ENCODE peak calls at places on chromosomes 4 and X, in seven cellular contexts. W, B, Y, V, O, S and E are unnamed samples.

GRCh38 chr4:40349561-40350198 is 14.5 kb downstream of the CHRNA9 start:
- DNase-seq in Y (no peak), B (no peak), V (no peak), W (peak; percentile 29), O (peak; percentile 42), S (peak; percentile 48), E (no peak)

GRCh38 chr4:81164623-81165416 is 50.2 kb downstream of the PRKG2 start:
- DNase-seq in S (peak; percentile 47), O (peak; percentile 3), Y (no peak), B (peak; percentile 63), W (peak; percentile 88), V (no peak), E (no peak)

GRCh38 chrX:153876112-153876491 is 9.9 kb downstream of the L1CAM start:
- DNase-seq in W (no peak), V (no peak), Y (no peak), B (no peak), O (no peak), S (no peak), E (no peak)

GRCh38 chr4:87975466-87975865 is at the start of gene SPP1:
- DNase-seq in S (peak; percentile 56), B (no peak), V (peak; percentile 58), Y (no peak), W (peak; percentile 55), O (no peak), E (no peak)

GRCh38 chr4:5101571-5101970 is 50.3 kb downstream of the STK32B start:
- DNase-seq in B (no peak), Y (no peak), S (no peak), V (no peak), W (peak; percentile 78), O (no peak), E (no peak)

GRCh38 chrX:148633509-148633908 is 133.1 kb downstream of the AFF2 start:
- DNase-seq in V (no peak), Y (no peak), B (no peak), W (no peak), O (no peak), S (no peak), E (no peak)

GRCh38 chr4:185134176-185134869 is 8.7 kb upstream of the SLC25A4 start:
- DNase-seq in S (peak; percentile 69), Y (peak; percentile 43), O (peak; percentile 38), W (peak; percentile 43), V (peak; percentile 36), B (peak; percentile 80), E (no peak)

GRCh38 chrX:76109654-76110053 is 63.2 kb upstream of the PBDC1 start:
- DNase-seq in S (peak; percentile 0), Y (no peak), W (no peak), V (no peak), O (no peak), B (no peak), E (no peak)

GRCh38 chrX:4249401-4249800 is 536.0 kb upstream of the PRKX start:
- DNase-seq in W (no peak), B (no peak), S (no peak), V (no peak), O (no peak), Y (no peak), E (no peak)

GRCh38 chr4:4542824-4543485 is 1.1 kb upstream of the STX18 start:
- DNase-seq in Y (no peak), V (no peak), B (no peak), S (no peak), W (no peak), O (no peak), E (no peak)

GRCh38 chr4:108544504-108544903 is 75.9 kb upstream of the RPL34 start:
- DNase-seq in W (peak; percentile 2), B (no peak), V (no peak), O (peak; percentile 65), S (peak; percentile 73), Y (no peak), E (no peak)

GRCh38 chr4:89468632-89469031 is 161.0 kb upstream of the GPRIN3 start:
- DNase-seq in V (no peak), S (no peak), O (no peak), W (peak; percentile 1), B (no peak), Y (no peak), E (no peak)

GRCh38 chr4:101279377-101279871 is 67.9 kb downstream of the PPP3CA start:
- DNase-seq in V (no peak), Y (no peak), O (peak; percentile 97), B (peak; percentile 35), W (peak; percentile 77), S (peak; percentile 77), E (no peak)

GRCh38 chr4:89175611-89176010 is 64.3 kb downstream of the TIGD2 start:
- DNase-seq in W (no peak), S (no peak), Y (no peak), O (no peak), B (no peak), V (no peak), E (no peak)

GRCh38 chrX:69028761-69029120 is 136.5 kb downstream of the PJA1 start:
- DNase-seq in V (no peak), W (no peak), B (no peak), Y (no peak), O (no peak), S (no peak), E (no peak)

GRCh38 chr4:168589154-168589553 is 92.3 kb downstream of the PALLD start:
- DNase-seq in Y (no peak), V (no peak), S (peak; percentile 86), B (peak; percentile 96), W (peak; percentile 85), O (peak; percentile 55), E (no peak)

GRCh38 chr4:7546809-7547367 is 112.2 kb upstream of the PSAPL1 start:
- DNase-seq in Y (no peak), S (peak; percentile 54), V (no peak), O (peak; percentile 8), B (peak; percentile 1), W (peak; percentile 41), E (no peak)

GRCh38 chr4:147578057-147578476 is 39.1 kb upstream of the TMEM184C start:
- DNase-seq in W (peak; percentile 98), V (no peak), B (peak; percentile 87), O (peak; percentile 93), S (peak; percentile 97), Y (no peak), E (no peak)

GRCh38 chr4:135319685-135320084 is 1118.1 kb upstream of the PABPC4L start:
- DNase-seq in Y (no peak), W (peak; percentile 1), V (no peak), S (no peak), B (no peak), O (no peak), E (no peak)

GRCh38 chrX:55813150-55813549 is 95.6 kb downstream of the RRAGB start:
- DNase-seq in S (no peak), B (no peak), Y (no peak), W (no peak), V (no peak), O (no peak), E (no peak)

GRCh38 chr4:150973626-150974250 is 41.3 kb downstream of the LRBA start:
- DNase-seq in W (peak; percentile 3), B (no peak), S (no peak), V (no peak), Y (no peak), O (no peak), E (no peak)

GRCh38 chr4:6541789-6542188 is 33.2 kb upstream of the MAN2B2 start:
- DNase-seq in W (peak; percentile 44), Y (no peak), V (no peak), O (no peak), S (no peak), B (no peak), E (no peak)

GRCh38 chr4:155629183-155629825 is 37.3 kb upstream of the GUCY1A1 start:
- DNase-seq in S (peak; percentile 46), O (no peak), Y (no peak), W (peak; percentile 91), B (peak; percentile 54), V (no peak), E (no peak)

GRCh38 chrX:46298821-46299220 is 246.4 kb downstream of the ZNF674 start:
- DNase-seq in S (peak; percentile 12), V (no peak), Y (no peak), B (no peak), O (peak; percentile 59), W (peak; percentile 86), E (no peak)

GRCh38 chr4:153122855-153123254 is 81.4 kb upstream of the TRIM2 start:
- DNase-seq in B (peak; percentile 56), W (no peak), V (no peak), O (no peak), Y (no peak), S (no peak), E (no peak)